ENCODE peak calls at places on chromosomes 16 and 17, in nine cellular contexts. U, D, C, Z, K, G, O, Y and P are unnamed samples.

GRCh38 chr17:74177018-74177450 is 26.4 kb upstream of the RPL38 start:
- DNase-seq in U (no peak), D (peak; percentile 37), C (no peak), Z (no peak), K (no peak), G (peak; percentile 52), O (no peak), Y (no peak), P (no peak)

GRCh38 chr17:12765544-12765943 is 23.8 kb upstream of the ARHGAP44 start:
- DNase-seq in U (peak; percentile 55), D (peak; percentile 96), C (no peak), Z (no peak), K (peak; percentile 64), G (peak; percentile 41), O (no peak), Y (no peak), P (peak; percentile 68)

GRCh38 chr17:28145348-28145747 is 102.9 kb downstream of the NLK start:
- DNase-seq in U (no peak), D (peak; percentile 29), C (no peak), Z (no peak), K (no peak), G (peak; percentile 15), O (peak; percentile 30), Y (no peak), P (no peak)

GRCh38 chr16:8655184-8655717 is 19.2 kb upstream of the ABAT start:
- DNase-seq in U (no peak), D (peak; percentile 35), C (peak; percentile 41), Z (peak; percentile 64), K (no peak), G (no peak), O (no peak), Y (peak; percentile 81), P (no peak)

GRCh38 chr17:58300336-58300735 is 19.6 kb upstream of the MPO start:
- DNase-seq in U (no peak), D (no peak), C (no peak), Z (no peak), K (no peak), G (no peak), O (no peak), Y (no peak), P (no peak)

GRCh38 chr17:38535886-38536285 is 69.9 kb downstream of the SRCIN1 start:
- DNase-seq in U (no peak), D (no peak), C (no peak), Z (no peak), K (no peak), G (no peak), O (no peak), Y (no peak), P (no peak)

GRCh38 chr16:55898592-55898991 is 23.4 kb upstream of the CES5A start:
- DNase-seq in U (no peak), D (no peak), C (no peak), Z (no peak), K (no peak), G (no peak), O (no peak), Y (no peak), P (peak; percentile 13)

GRCh38 chr16:89195521-89196171 is 4.7 kb downstream of the SLC22A31 start:
- DNase-seq in U (no peak), D (no peak), C (no peak), Z (no peak), K (no peak), G (no peak), O (no peak), Y (no peak), P (no peak)

GRCh38 chr17:72714357-72714966 is 378.0 kb downstream of the SLC39A11 start:
- DNase-seq in U (no peak), D (no peak), C (no peak), Z (no peak), K (no peak), G (no peak), O (no peak), Y (no peak), P (no peak)

GRCh38 chr16:86545927-86546637 is 9.0 kb downstream of the MTHFSD start:
- DNase-seq in U (no peak), D (no peak), C (no peak), Z (no peak), K (no peak), G (no peak), O (no peak), Y (no peak), P (no peak)

GRCh38 chr17:6413073-6413472 is 21.8 kb downstream of the AIPL1 start:
- DNase-seq in U (peak; percentile 84), D (peak; percentile 40), C (no peak), Z (no peak), K (no peak), G (peak; percentile 30), O (no peak), Y (peak; percentile 32), P (no peak)

GRCh38 chr16:63324306-63324705 is 1288.1 kb upstream of the CDH8 start:
- DNase-seq in U (no peak), D (no peak), C (no peak), Z (no peak), K (no peak), G (no peak), O (no peak), Y (no peak), P (no peak)

GRCh38 chr17:64024215-64024654 is 3.8 kb upstream of the ICAM2 start:
- DNase-seq in U (no peak), D (no peak), C (no peak), Z (peak; percentile 48), K (no peak), G (no peak), O (no peak), Y (no peak), P (no peak)

GRCh38 chr17:64028874-64029464 is 8.5 kb upstream of the ICAM2 start:
- DNase-seq in U (peak; percentile 68), D (peak; percentile 67), C (peak; percentile 63), Z (peak; percentile 80), K (no peak), G (peak; percentile 55), O (no peak), Y (peak; percentile 84), P (peak; percentile 67)

GRCh38 chr17:64025732-64026294 is 5.4 kb upstream of the ICAM2 start:
- DNase-seq in U (peak; percentile 81), D (peak; percentile 70), C (peak; percentile 83), Z (peak; percentile 81), K (peak; percentile 19), G (peak; percentile 39), O (no peak), Y (peak; percentile 94), P (no peak)

GRCh38 chr17:64022631-64023063 is 2.2 kb upstream of the ICAM2 start:
- DNase-seq in U (no peak), D (no peak), C (no peak), Z (peak; percentile 53), K (no peak), G (no peak), O (no peak), Y (no peak), P (no peak)

GRCh38 chr17:64024781-64025731 is 4.6 kb upstream of the ICAM2 start:
- DNase-seq in U (no peak), D (peak; percentile 37), C (no peak), Z (peak; percentile 47), K (no peak), G (no peak), O (no peak), Y (no peak), P (no peak)
- H3K4me3 ChIP-seq in U (no peak overlapping the region), D (no peak overlapping the region), C (no peak overlapping the region), Z (no peak overlapping the region), K (peak overlapping the region; percentile 44), G (no peak overlapping the region), O (no peak overlapping the region), Y (no peak overlapping the region), P (no peak overlapping the region)

GRCh38 chr16:84953051-84953746 is 58.1 kb downstream of the ZDHHC7 start:
- DNase-seq in U (no peak), D (no peak), C (no peak), Z (no peak), K (no peak), G (no peak), O (no peak), Y (peak; percentile 12), P (no peak)

GRCh38 chr16:84949776-84950436 is 61.4 kb downstream of the ZDHHC7 start:
- DNase-seq in U (no peak), D (no peak), C (no peak), Z (no peak), K (no peak), G (no peak), O (no peak), Y (no peak), P (no peak)

GRCh38 chr16:84948855-84949610 is 62.3 kb downstream of the ZDHHC7 start:
- DNase-seq in U (no peak), D (no peak), C (no peak), Z (no peak), K (no peak), G (no peak), O (no peak), Y (no peak), P (no peak)

GRCh38 chr16:84952335-84953050 is 58.8 kb downstream of the ZDHHC7 start:
- DNase-seq in U (peak; percentile 80), D (peak; percentile 82), C (peak; percentile 84), Z (peak; percentile 87), K (peak; percentile 71), G (peak; percentile 64), O (no peak), Y (peak; percentile 84), P (peak; percentile 89)

DNA sequence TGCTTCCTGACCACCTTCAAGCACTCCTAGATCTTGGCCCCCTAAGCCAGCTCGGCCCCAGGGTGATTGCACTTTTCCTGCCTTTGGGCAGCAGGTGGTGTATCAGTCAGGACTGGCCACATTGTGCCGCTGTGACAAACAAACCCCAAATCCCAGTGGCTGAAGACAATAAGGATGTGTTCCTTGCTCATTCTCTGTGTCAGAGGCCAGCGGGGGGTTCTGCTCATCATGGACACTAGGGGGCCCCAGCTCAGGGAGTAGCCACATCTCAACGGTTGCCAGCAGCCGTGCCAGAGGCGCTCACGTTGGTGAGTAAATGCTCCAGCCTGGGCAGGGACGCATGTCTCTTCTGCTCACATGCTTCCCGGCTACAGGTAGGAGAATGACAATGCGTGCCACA is 60.4 kb downstream of the ZDHHC7 start:
- DNase-seq in U (peak; percentile 51), D (no peak), C (no peak), Z (no peak), K (no peak), G (no peak), O (no peak), Y (peak; percentile 55), P (no peak)
- TF ChIP-seq CTCF in U (peak; percentile 19), D (peak; percentile 15), C (no peak), Z (no peak), K (no peak), G (no peak), O (peak; percentile 13), Y (peak; percentile 63), P (no peak)

DNA sequence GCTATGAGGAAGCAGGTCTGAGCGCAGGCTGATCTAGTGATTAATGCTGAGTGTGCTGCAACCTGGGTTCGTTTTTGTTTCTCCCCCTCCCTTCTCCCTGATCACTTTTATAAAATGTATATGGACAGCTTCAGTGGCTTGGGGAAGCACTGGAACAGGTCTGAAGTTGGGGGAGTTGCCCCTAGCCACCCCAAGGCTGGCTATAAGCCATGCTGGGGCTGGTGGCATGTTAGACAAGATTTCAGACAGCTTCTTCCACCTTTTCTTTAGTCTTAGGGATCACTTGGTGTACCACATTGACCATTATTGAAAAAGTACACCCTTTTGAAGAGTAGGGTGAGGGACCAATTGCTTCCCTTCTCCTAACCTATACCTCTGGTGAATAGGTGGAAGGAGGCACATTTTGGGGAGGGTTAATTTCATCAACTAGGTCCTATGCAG is 3.8 kb upstream of the VAC14 start:
- DNase-seq in U (no peak), D (no peak), C (no peak), Z (no peak), K (no peak), G (no peak), O (no peak), Y (no peak), P (no peak)
- H3K4me3 ChIP-seq in U (no peak overlapping the region), D (peak overlapping the region; percentile 25), C (no peak overlapping the region), Z (no peak overlapping the region), K (no peak overlapping the region), G (no peak overlapping the region), O (no peak overlapping the region), Y (no peak overlapping the region), P (no peak overlapping the region)

GRCh38 chr16:2883027-2883846 is at the start of gene FLYWCH2:
- DNase-seq in U (peak; percentile 83), D (peak; percentile 93), C (peak; percentile 98), Z (peak; percentile 99), K (peak; percentile 88), G (peak; percentile 94), O (peak; percentile 76), Y (peak; percentile 98), P (peak; percentile 99)
- TF ChIP-seq CTCF in U (no peak), D (no peak), C (no peak), Z (no peak), K (no peak), G (no peak), O (no peak), Y (no peak), P (no peak)